ENCODE peak calls at places on chromosomes 5 and 9, in five cellular contexts. One of them, this sample, is unnamed.

GRCh38 chr9:24614070-24614469 is 68.4 kb upstream of the IZUMO3 start:
- DNase-seq in A549: no peak
- DNase-seq in OCI-LY7: no peak
- DNase-seq in H9: no peak
- DNase-seq in K562: no peak
- DNase-seq in this sample: no peak

GRCh38 chr5:92927291-92927778 is 653.7 kb downstream of the NR2F1-AS1 start:
- DNase-seq in K562: no peak
- DNase-seq in H9: no peak
- DNase-seq in OCI-LY7: no peak
- DNase-seq in A549: no peak
- DNase-seq in this sample: no peak

GRCh38 chr5:140261403-140262171 is 41.3 kb downstream of the PFDN1 start:
- DNase-seq in K562: peak; percentile 86
- DNase-seq in H9: no peak
- DNase-seq in A549: peak; percentile 83
- DNase-seq in OCI-LY7: no peak
- DNase-seq in this sample: no peak

GRCh38 chr5:73233461-73234151 is 60.6 kb downstream of the TMEM174 start:
- DNase-seq in OCI-LY7: no peak
- DNase-seq in K562: no peak
- DNase-seq in A549: no peak
- DNase-seq in H9: peak; percentile 60
- DNase-seq in this sample: no peak

GRCh38 chr5:110376281-110376916 is 350.1 kb downstream of the TMEM232 start:
- DNase-seq in A549: no peak
- DNase-seq in H9: no peak
- DNase-seq in K562: no peak
- DNase-seq in OCI-LY7: no peak
- DNase-seq in this sample: no peak

GRCh38 chr5:168364151-168364661 is 72.8 kb downstream of the WWC1 start:
- DNase-seq in OCI-LY7: no peak
- DNase-seq in A549: no peak
- DNase-seq in H9: no peak
- DNase-seq in K562: no peak
- DNase-seq in this sample: no peak

GRCh38 chr9:89435315-89435823 is 62.5 kb downstream of the SEMA4D start:
- DNase-seq in K562: no peak
- DNase-seq in OCI-LY7: peak; percentile 54
- DNase-seq in A549: peak; percentile 13
- DNase-seq in H9: peak; percentile 94
- DNase-seq in this sample: no peak

GRCh38 chr9:127723450-127723849 is 7.6 kb downstream of the TTC16 start:
- DNase-seq in OCI-LY7: no peak
- DNase-seq in K562: no peak
- DNase-seq in A549: no peak
- DNase-seq in H9: no peak
- DNase-seq in this sample: no peak

GRCh38 chr9:130106860-130107848 is 53.4 kb downstream of the GPR107 start:
- DNase-seq in H9: peak; percentile 57
- DNase-seq in OCI-LY7: peak; percentile 83
- DNase-seq in K562: peak; percentile 74
- DNase-seq in A549: peak; percentile 72
- DNase-seq in this sample: no peak

GRCh38 chr5:171961117-171961516 is 45.3 kb downstream of the FBXW11 start:
- DNase-seq in H9: no peak
- DNase-seq in A549: no peak
- DNase-seq in K562: no peak
- DNase-seq in OCI-LY7: no peak
- DNase-seq in this sample: peak; percentile 74

GRCh38 chr5:60332244-60333018 is 367.5 kb downstream of the DEPDC1B start:
- DNase-seq in H9: no peak
- DNase-seq in OCI-LY7: no peak
- DNase-seq in A549: no peak
- DNase-seq in K562: no peak
- DNase-seq in this sample: no peak

GRCh38 chr9:99249619-99250018 is 27.5 kb downstream of the SEC61B start:
- DNase-seq in A549: no peak
- DNase-seq in K562: no peak
- DNase-seq in OCI-LY7: no peak
- DNase-seq in H9: no peak
- DNase-seq in this sample: no peak

GRCh38 chr5:61570767-61571166 is 238.7 kb downstream of the ZSWIM6 start:
- DNase-seq in K562: no peak
- DNase-seq in A549: no peak
- DNase-seq in H9: no peak
- DNase-seq in OCI-LY7: no peak
- DNase-seq in this sample: no peak

DNA sequence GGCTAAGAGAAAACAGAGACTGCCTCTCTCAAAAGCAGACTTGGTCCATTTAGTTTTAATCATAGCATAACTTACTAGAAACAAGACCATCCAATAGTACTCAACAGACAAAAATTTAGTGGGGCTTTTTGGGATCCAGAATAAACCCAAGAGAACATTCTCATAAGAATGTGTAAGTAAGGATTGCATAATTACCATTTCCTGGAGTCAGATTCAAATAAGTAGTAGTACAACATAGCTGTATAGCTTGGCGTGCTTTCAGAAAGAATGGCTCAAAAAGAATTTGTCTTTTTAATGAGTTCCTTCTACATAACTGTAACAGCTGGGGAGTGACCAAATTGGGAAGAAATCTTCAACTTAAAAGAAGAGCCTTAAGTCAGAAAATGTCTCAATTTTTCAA is 145.4 kb downstream of the DENND1A start:
- DNase-seq in OCI-LY7: no peak
- DNase-seq in H9: no peak
- DNase-seq in A549: no peak
- DNase-seq in K562: no peak
- DNase-seq in this sample: no peak
- H3K4me2 ChIP-seq in OCI-LY7: no peak overlapping the region
- H3K4me2 ChIP-seq in H9: no peak overlapping the region
- H3K4me2 ChIP-seq in A549: no peak overlapping the region
- H3K4me2 ChIP-seq in K562: no peak overlapping the region
- H3K4me2 ChIP-seq in this sample: no peak overlapping the region

GRCh38 chr9:68643901-68644809 is 60.9 kb upstream of the PIP5K1B start:
- DNase-seq in H9: peak; percentile 36
- DNase-seq in OCI-LY7: peak; percentile 94
- DNase-seq in K562: peak; percentile 54
- DNase-seq in A549: no peak
- DNase-seq in this sample: peak; percentile 63

GRCh38 chr9:68648164-68648563 is 56.9 kb upstream of the PIP5K1B start:
- DNase-seq in K562: no peak
- DNase-seq in A549: no peak
- DNase-seq in H9: no peak
- DNase-seq in OCI-LY7: no peak
- DNase-seq in this sample: no peak

GRCh38 chr9:68653141-68653595 is 51.9 kb upstream of the PIP5K1B start:
- DNase-seq in K562: no peak
- DNase-seq in H9: no peak
- DNase-seq in OCI-LY7: no peak
- DNase-seq in A549: no peak
- DNase-seq in this sample: peak; percentile 72

GRCh38 chr9:68651280-68651893 is 53.7 kb upstream of the PIP5K1B start:
- DNase-seq in H9: no peak
- DNase-seq in K562: no peak
- DNase-seq in A549: no peak
- DNase-seq in OCI-LY7: no peak
- DNase-seq in this sample: no peak

GRCh38 chr9:68648971-68649370 is 56.1 kb upstream of the PIP5K1B start:
- DNase-seq in K562: no peak
- DNase-seq in OCI-LY7: peak; percentile 36
- DNase-seq in A549: no peak
- DNase-seq in H9: no peak
- DNase-seq in this sample: no peak
- H3K4me2 ChIP-seq in K562: no peak overlapping the region
- H3K4me2 ChIP-seq in OCI-LY7: peak overlapping the region; percentile 10
- H3K4me2 ChIP-seq in A549: no peak overlapping the region
- H3K4me2 ChIP-seq in H9: no peak overlapping the region
- H3K4me2 ChIP-seq in this sample: no peak overlapping the region

GRCh38 chr9:135997070-135998012 is 36.2 kb upstream of the UBAC1 start:
- DNase-seq in H9: no peak
- DNase-seq in OCI-LY7: no peak
- DNase-seq in A549: no peak
- DNase-seq in K562: no peak
- DNase-seq in this sample: no peak
- H3K4me2 ChIP-seq in H9: no peak overlapping the region
- H3K4me2 ChIP-seq in OCI-LY7: no peak overlapping the region
- H3K4me2 ChIP-seq in A549: no peak overlapping the region
- H3K4me2 ChIP-seq in K562: no peak overlapping the region
- H3K4me2 ChIP-seq in this sample: no peak overlapping the region

GRCh38 chr5:142153674-142154448 is 45.3 kb downstream of the NDFIP1 start:
- DNase-seq in A549: no peak
- DNase-seq in H9: no peak
- DNase-seq in OCI-LY7: no peak
- DNase-seq in K562: no peak
- DNase-seq in this sample: no peak
- H3K4me2 ChIP-seq in A549: no peak overlapping the region
- H3K4me2 ChIP-seq in H9: no peak overlapping the region
- H3K4me2 ChIP-seq in OCI-LY7: no peak overlapping the region
- H3K4me2 ChIP-seq in K562: no peak overlapping the region
- H3K4me2 ChIP-seq in this sample: no peak overlapping the region

GRCh38 chr5:173831196-173831914 is 56.8 kb upstream of the CPEB4 start:
- DNase-seq in A549: peak; percentile 14
- DNase-seq in H9: no peak
- DNase-seq in OCI-LY7: peak; percentile 50
- DNase-seq in K562: peak; percentile 66
- DNase-seq in this sample: no peak

GRCh38 chr5:173833200-173833599 is 54.9 kb upstream of the CPEB4 start:
- DNase-seq in K562: no peak
- DNase-seq in A549: no peak
- DNase-seq in H9: no peak
- DNase-seq in OCI-LY7: peak; percentile 31
- DNase-seq in this sample: no peak

GRCh38 chr5:173830421-173830820 is 57.7 kb upstream of the CPEB4 start:
- DNase-seq in OCI-LY7: peak; percentile 59
- DNase-seq in H9: no peak
- DNase-seq in A549: no peak
- DNase-seq in K562: no peak
- DNase-seq in this sample: no peak

GRCh38 chr5:173834070-173834771 is 53.9 kb upstream of the CPEB4 start:
- DNase-seq in H9: no peak
- DNase-seq in A549: no peak
- DNase-seq in K562: no peak
- DNase-seq in OCI-LY7: no peak
- DNase-seq in this sample: no peak

DNA sequence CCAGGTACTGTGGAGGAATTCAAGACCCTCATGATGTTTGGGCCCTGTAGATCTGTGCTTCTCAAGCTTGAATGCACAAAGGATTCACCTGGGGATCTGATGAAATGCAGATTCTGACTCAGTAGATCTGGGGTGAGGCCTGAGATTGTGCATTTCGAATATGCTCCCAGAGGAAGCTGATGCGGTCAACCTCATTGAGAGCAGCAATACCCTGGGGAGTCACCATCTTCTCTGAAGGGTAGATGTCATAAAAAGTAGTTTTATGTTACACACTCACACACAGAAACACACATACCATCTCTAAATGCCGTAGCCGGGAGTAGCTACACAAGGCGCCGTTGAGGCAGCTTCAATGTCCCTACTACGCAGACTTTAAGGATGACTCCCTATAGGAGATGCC is 55.8 kb upstream of the CPEB4 start:
- DNase-seq in H9: no peak
- DNase-seq in K562: no peak
- DNase-seq in OCI-LY7: peak; percentile 68
- DNase-seq in A549: no peak
- DNase-seq in this sample: peak; percentile 60
- H3K4me2 ChIP-seq in H9: no peak overlapping the region
- H3K4me2 ChIP-seq in K562: no peak overlapping the region
- H3K4me2 ChIP-seq in OCI-LY7: peak overlapping the region; percentile 66
- H3K4me2 ChIP-seq in A549: no peak overlapping the region
- H3K4me2 ChIP-seq in this sample: peak overlapping the region; percentile 28

DNA sequence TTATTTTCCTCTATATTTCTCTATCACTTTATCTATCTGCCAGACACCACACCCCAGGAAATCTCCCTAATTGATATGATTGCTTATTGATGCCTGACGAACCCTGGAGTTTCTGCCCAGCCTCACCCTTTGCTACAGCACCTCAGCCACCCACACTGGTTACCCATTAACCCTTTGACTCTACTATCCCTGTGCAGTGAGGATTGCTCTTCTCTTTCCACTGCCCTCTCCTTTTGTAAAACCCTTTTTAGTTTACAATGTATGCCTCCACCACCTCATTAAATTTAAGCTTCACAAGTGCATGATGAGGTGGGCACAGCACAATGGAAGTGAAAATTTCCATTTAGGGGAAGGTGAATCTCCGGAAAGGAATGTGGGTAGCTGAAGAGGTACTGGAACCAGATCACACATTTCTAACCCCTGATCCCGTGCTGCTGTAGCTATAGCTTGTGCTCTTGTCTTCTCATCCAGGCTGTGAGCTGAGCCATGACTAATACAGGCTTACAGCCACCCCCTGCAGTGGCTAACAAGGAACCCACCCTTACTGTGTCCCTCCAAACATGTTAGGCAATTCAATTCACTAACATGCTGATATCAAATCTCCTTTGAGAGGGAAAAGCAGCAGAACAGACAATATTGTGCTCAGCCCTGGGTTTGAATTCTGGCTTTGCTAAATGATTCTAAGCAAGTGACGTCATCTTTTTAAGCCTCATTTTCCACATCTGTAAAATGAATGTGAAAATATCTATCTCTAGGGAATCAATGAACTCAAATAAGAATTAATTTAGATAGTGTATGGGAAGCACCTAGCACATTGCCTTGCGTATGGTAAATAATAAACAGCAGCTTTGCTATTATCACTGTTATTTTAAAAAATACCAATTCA is 186.9 kb upstream of the TRIM32 start:
- DNase-seq in A549: peak; percentile 81
- DNase-seq in K562: peak; percentile 25
- DNase-seq in OCI-LY7: no peak
- DNase-seq in H9: no peak
- DNase-seq in this sample: no peak
- H3K4me2 ChIP-seq in A549: peak overlapping the region; percentile 58
- H3K4me2 ChIP-seq in K562: no peak overlapping the region
- H3K4me2 ChIP-seq in OCI-LY7: no peak overlapping the region
- H3K4me2 ChIP-seq in H9: no peak overlapping the region
- H3K4me2 ChIP-seq in this sample: no peak overlapping the region

GRCh38 chr5:79759436-79759835 is 69.8 kb downstream of the CMYA5 start:
- DNase-seq in A549: no peak
- DNase-seq in OCI-LY7: no peak
- DNase-seq in H9: no peak
- DNase-seq in K562: no peak
- DNase-seq in this sample: no peak
- H3K4me2 ChIP-seq in A549: no peak overlapping the region
- H3K4me2 ChIP-seq in OCI-LY7: no peak overlapping the region
- H3K4me2 ChIP-seq in H9: no peak overlapping the region
- H3K4me2 ChIP-seq in K562: no peak overlapping the region
- H3K4me2 ChIP-seq in this sample: no peak overlapping the region

This sample was measured in GM12878.